ENCODE peak calls at places on chromosomes 4 and X, in five cellular contexts. One of them, this sample, is unnamed.
A peak's percentile ranks its signal among the peaks of the same experiment; 100 is the strongest.

GRCh38 chrX:1378306-1378758 is 13.6 kb downstream of the SLC25A6 start:
- DNase-seq in Calu3: no peak
- DNase-seq in DMS53: no peak
- DNase-seq in fibroblast of the aortic adventitia: no peak
- DNase-seq in progenitor cell of endocrine pancreas: no peak
- DNase-seq in this sample: no peak

GRCh38 chr4:84503495-84504437 is 4.7 kb upstream of the NKX6-1 start:
- DNase-seq in Calu3: peak; percentile 39
- DNase-seq in DMS53: peak; percentile 81
- DNase-seq in fibroblast of the aortic adventitia: peak; percentile 75
- DNase-seq in progenitor cell of endocrine pancreas: no peak
- DNase-seq in this sample: no peak

GRCh38 chr4:13329963-13330362 is 154.2 kb downstream of the RAB28 start:
- DNase-seq in Calu3: no peak
- DNase-seq in DMS53: peak; percentile 90
- DNase-seq in fibroblast of the aortic adventitia: peak; percentile 66
- DNase-seq in progenitor cell of endocrine pancreas: no peak
- DNase-seq in this sample: peak; percentile 28

GRCh38 chr4:2249526-2249991 is 7.6 kb upstream of the HAUS3 start:
- DNase-seq in Calu3: no peak
- DNase-seq in DMS53: no peak
- DNase-seq in fibroblast of the aortic adventitia: no peak
- DNase-seq in progenitor cell of endocrine pancreas: no peak
- DNase-seq in this sample: no peak

GRCh38 chr4:814312-814850 is 11.5 kb downstream of the CPLX1 start:
- DNase-seq in Calu3: no peak
- DNase-seq in DMS53: no peak
- DNase-seq in fibroblast of the aortic adventitia: no peak
- DNase-seq in progenitor cell of endocrine pancreas: no peak
- DNase-seq in this sample: no peak

GRCh38 chrX:53246231-53246630 is 21.2 kb upstream of the KDM5C start:
- DNase-seq in Calu3: no peak
- DNase-seq in DMS53: no peak
- DNase-seq in fibroblast of the aortic adventitia: no peak
- DNase-seq in progenitor cell of endocrine pancreas: no peak
- DNase-seq in this sample: no peak

GRCh38 chr4:150206265-150206664 is 128.0 kb downstream of the DCLK2 start:
- DNase-seq in Calu3: no peak
- DNase-seq in DMS53: no peak
- DNase-seq in fibroblast of the aortic adventitia: no peak
- DNase-seq in progenitor cell of endocrine pancreas: no peak
- DNase-seq in this sample: no peak

GRCh38 chr4:40579983-40580382 is 49.7 kb downstream of the RBM47 start:
- DNase-seq in Calu3: no peak
- DNase-seq in DMS53: peak; percentile 41
- DNase-seq in fibroblast of the aortic adventitia: peak; percentile 70
- DNase-seq in progenitor cell of endocrine pancreas: no peak
- DNase-seq in this sample: peak; percentile 83

GRCh38 chr4:145097331-145097820 is 620 bp downstream of the ANAPC10 start:
- DNase-seq in Calu3: no peak
- DNase-seq in DMS53: peak; percentile 35
- DNase-seq in fibroblast of the aortic adventitia: no peak
- DNase-seq in progenitor cell of endocrine pancreas: no peak
- DNase-seq in this sample: no peak

GRCh38 chrX:111164728-111165127 is 68.7 kb downstream of the PAK3 start:
- DNase-seq in Calu3: no peak
- DNase-seq in DMS53: peak; percentile 40
- DNase-seq in fibroblast of the aortic adventitia: peak; percentile 4
- DNase-seq in progenitor cell of endocrine pancreas: no peak
- DNase-seq in this sample: no peak

GRCh38 chrX:46444011-46444410 is 101.2 kb downstream of the ZNF674 start:
- DNase-seq in Calu3: peak; percentile 36
- DNase-seq in DMS53: peak; percentile 11
- DNase-seq in fibroblast of the aortic adventitia: peak; percentile 60
- DNase-seq in progenitor cell of endocrine pancreas: no peak
- DNase-seq in this sample: peak; percentile 65

GRCh38 chrX:118286066-118286758 is 59.7 kb upstream of the WDR44 start:
- DNase-seq in Calu3: no peak
- DNase-seq in DMS53: no peak
- DNase-seq in fibroblast of the aortic adventitia: peak; percentile 35
- DNase-seq in progenitor cell of endocrine pancreas: no peak
- DNase-seq in this sample: no peak

GRCh38 chr4:159764343-159764952 is 661.6 kb downstream of the RAPGEF2 start:
- DNase-seq in Calu3: peak; percentile 55
- DNase-seq in DMS53: peak; percentile 69
- DNase-seq in fibroblast of the aortic adventitia: peak; percentile 22
- DNase-seq in progenitor cell of endocrine pancreas: peak; percentile 26
- DNase-seq in this sample: no peak

GRCh38 chr4:39621582-39621981 is 17.1 kb downstream of the SMIM14 start:
- DNase-seq in Calu3: peak; percentile 14
- DNase-seq in DMS53: peak; percentile 98
- DNase-seq in fibroblast of the aortic adventitia: peak; percentile 68
- DNase-seq in progenitor cell of endocrine pancreas: no peak
- DNase-seq in this sample: peak; percentile 51

GRCh38 chrX:42119076-42119475 is 195.7 kb upstream of the CASK start:
- DNase-seq in Calu3: peak; percentile 9
- DNase-seq in DMS53: peak; percentile 97
- DNase-seq in fibroblast of the aortic adventitia: peak; percentile 89
- DNase-seq in progenitor cell of endocrine pancreas: no peak
- DNase-seq in this sample: peak; percentile 3

GRCh38 chr4:138445098-138445497 is 202.9 kb upstream of the SLC7A11 start:
- DNase-seq in Calu3: no peak
- DNase-seq in DMS53: no peak
- DNase-seq in fibroblast of the aortic adventitia: peak; percentile 79
- DNase-seq in progenitor cell of endocrine pancreas: no peak
- DNase-seq in this sample: peak; percentile 73

GRCh38 chr4:105683038-105683437 is 25.5 kb downstream of the INTS12 start:
- DNase-seq in Calu3: peak; percentile 71
- DNase-seq in DMS53: peak; percentile 70
- DNase-seq in fibroblast of the aortic adventitia: no peak
- DNase-seq in progenitor cell of endocrine pancreas: no peak
- DNase-seq in this sample: no peak

This sample was measured in GM04504.